ENCODE peak calls at places on chromosomes 6 and 20, in ten cellular contexts. S, M, T, U, Q, G, I, Z, N and V are unnamed samples.
A peak's percentile ranks its signal among the peaks of the same experiment; 100 is the strongest.

GRCh38 chr20:44730441-44730840 is 15.2 kb upstream of the KCNK15 start:
- DNase-seq in I (peak; percentile 89), Q (peak; percentile 80), S (no peak), T (no peak), Z (no peak), M (no peak), G (peak; percentile 91), U (no peak), N (no peak), V (peak; percentile 75)

GRCh38 chr6:133584903-133585302 is 304.0 kb upstream of the TCF21 start:
- DNase-seq in U (no peak), G (no peak), T (no peak), Z (no peak), N (no peak), S (no peak), I (no peak), M (no peak), Q (no peak), V (no peak)

GRCh38 chr20:54625497-54625896 is 150.1 kb downstream of the DOK5 start:
- DNase-seq in Z (no peak), I (no peak), U (no peak), M (no peak), T (no peak), S (no peak), G (no peak), Q (no peak), N (no peak), V (no peak)

GRCh38 chr6:148745926-148746325 is 904 bp upstream of the UST start:
- DNase-seq in S (no peak), I (no peak), Q (no peak), N (no peak), M (no peak), U (peak; percentile 2), G (no peak), T (no peak), Z (no peak), V (no peak)

GRCh38 chr6:108321253-108321740 is 26.4 kb downstream of the AFG1L start:
- DNase-seq in T (no peak), U (no peak), Z (no peak), I (no peak), N (no peak), G (no peak), Q (no peak), M (no peak), S (no peak), V (no peak)

GRCh38 chr6:9921366-9921765 is 493.5 kb downstream of the TFAP2A start:
- DNase-seq in G (no peak), S (no peak), Z (no peak), T (no peak), I (no peak), N (no peak), M (no peak), Q (no peak), U (no peak), V (no peak)

GRCh38 chr6:69122407-69122773 is 487.3 kb downstream of the ADGRB3 start:
- DNase-seq in T (no peak), Z (no peak), I (no peak), U (no peak), Q (no peak), N (no peak), S (no peak), G (no peak), M (no peak), V (no peak)

GRCh38 chr6:14428269-14428668 is 310.7 kb downstream of the CD83 start:
- DNase-seq in U (no peak), I (no peak), M (no peak), T (no peak), G (no peak), N (no peak), S (no peak), Q (no peak), Z (no peak), V (no peak)

GRCh38 chr20:57851025-57851682 is 141.3 kb upstream of the PMEPA1 start:
- DNase-seq in Q (no peak), G (no peak), M (no peak), Z (no peak), N (no peak), T (no peak), U (no peak), I (no peak), S (peak; percentile 48), V (no peak)

GRCh38 chr20:2086980-2087377 is 14.6 kb upstream of the STK35 start:
- DNase-seq in M (no peak), G (no peak), Q (no peak), Z (no peak), I (no peak), S (no peak), N (no peak), U (no peak), T (no peak), V (no peak)

GRCh38 chr20:2084703-2085102 is 16.9 kb upstream of the STK35 start:
- DNase-seq in T (no peak), I (peak; percentile 40), N (no peak), M (no peak), Z (no peak), S (no peak), G (no peak), U (no peak), Q (no peak), V (no peak)

GRCh38 chr20:2088904-2089303 is 12.7 kb upstream of the STK35 start:
- DNase-seq in S (no peak), G (no peak), I (no peak), U (no peak), T (no peak), Q (no peak), M (no peak), N (no peak), Z (no peak), V (no peak)

GRCh38 chr20:2089447-2089846 is 12.2 kb upstream of the STK35 start:
- DNase-seq in T (no peak), Z (no peak), N (no peak), G (no peak), I (no peak), Q (no peak), U (no peak), M (no peak), S (no peak), V (no peak)

DNA sequence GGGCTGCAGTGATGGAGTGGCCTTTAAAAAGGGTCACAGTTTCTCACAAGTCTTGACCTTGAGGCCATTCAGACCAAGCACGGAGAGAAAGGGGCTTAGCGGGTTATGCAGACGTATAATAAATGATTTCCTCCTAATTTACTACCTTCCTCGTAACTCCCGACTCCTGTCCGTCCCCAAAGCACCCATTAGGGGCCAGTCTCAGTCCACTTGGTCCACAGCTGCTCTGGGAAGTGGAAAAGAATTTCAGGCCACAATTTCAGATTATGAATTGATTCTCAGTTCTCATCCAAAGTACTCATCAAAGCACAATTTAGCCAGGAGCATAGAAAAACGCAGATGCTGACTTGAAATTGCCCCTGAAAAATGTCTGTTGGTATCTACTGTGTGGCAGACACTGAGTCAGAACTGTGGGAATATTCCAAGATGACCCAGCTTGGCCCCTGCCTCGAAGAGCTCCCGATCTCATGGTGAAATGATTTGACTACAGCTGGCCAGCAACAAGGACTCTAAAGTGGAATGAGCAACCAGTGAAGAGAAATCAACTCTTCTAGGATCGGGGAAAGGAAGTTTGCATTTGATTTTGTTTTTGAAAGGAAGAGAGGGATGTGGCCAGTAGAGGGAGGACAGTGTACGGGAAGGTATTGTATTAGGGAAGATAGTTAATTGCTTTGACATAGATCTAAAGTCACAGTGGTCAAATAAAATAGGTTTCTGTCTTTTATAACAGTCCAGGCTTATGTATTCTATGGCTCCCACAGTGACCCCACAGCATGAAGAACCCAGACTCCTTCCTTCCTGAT is 15.2 kb upstream of the STK35 start:
- DNase-seq in N (no peak), G (no peak), Q (no peak), S (no peak), U (no peak), M (no peak), T (no peak), I (peak; percentile 5), Z (no peak), V (no peak)
- TF ChIP-seq CTCF in N (no peak), G (peak; percentile 36), Q (no peak), S (no peak), U (peak; percentile 33), M (no peak), T (peak; percentile 35), I (peak; percentile 20), Z (no peak), V (no peak)

DNA sequence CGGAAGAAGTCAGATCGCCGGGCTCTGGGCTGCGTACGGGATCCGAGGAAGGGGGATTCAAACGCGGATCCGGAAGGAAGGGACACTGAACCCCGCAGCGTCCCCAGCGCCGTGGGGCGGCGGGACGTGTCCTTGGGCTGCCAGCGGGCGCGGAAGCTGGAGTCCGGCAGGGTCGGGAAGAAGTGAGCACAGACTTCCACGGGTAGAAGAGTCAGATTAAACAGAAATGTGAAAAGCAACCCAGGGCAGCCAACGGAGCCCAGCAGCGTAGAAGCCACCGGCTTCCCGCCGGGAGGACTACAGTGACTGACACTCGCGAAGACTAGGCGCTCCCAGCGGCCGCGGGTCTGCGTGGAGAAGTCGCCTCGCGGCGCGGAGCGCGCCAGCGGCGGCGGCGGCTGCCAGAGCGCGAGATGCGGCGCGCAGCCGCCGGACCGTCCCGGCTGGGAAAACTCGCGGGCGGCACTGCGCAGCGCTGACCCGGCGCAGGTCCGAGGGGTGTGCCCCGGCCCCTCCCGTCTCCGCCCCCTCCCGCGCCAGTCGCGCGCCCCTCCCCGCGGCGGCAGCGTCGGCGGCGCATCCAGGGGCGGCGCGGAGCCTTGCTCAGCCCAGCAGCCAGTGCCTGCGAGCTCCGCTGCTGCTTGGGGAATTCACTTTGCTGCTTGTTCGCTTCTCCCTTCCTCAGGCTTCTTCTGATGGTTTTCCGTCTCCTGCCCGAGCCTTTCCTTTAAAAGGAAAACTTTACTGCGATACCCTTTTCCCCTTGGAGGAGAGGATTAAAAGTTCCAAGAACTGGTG is at the start of gene SAMD5:
- DNase-seq in T (no peak), M (peak; percentile 81), G (peak; percentile 43), Z (no peak), S (peak; percentile 71), I (peak; percentile 68), U (peak; percentile 77), Q (peak; percentile 69), N (peak; percentile 79), V (peak; percentile 72)
- TF ChIP-seq CTCF in T (no peak), M (no peak), G (no peak), Z (no peak), S (no peak), I (no peak), U (no peak), Q (no peak), N (no peak), V (no peak)

GRCh38 chr6:33427585-33428218 is 7.8 kb downstream of the SYNGAP1 start:
- DNase-seq in Q (peak; percentile 38), U (peak; percentile 75), N (peak; percentile 82), I (no peak), G (no peak), S (peak; percentile 62), T (no peak), Z (no peak), M (peak; percentile 90), V (no peak)
- TF ChIP-seq CTCF in Q (no peak), U (no peak), N (no peak), I (peak; percentile 4), G (no peak), S (no peak), T (no peak), Z (peak; percentile 7), M (no peak), V (no peak)

GRCh38 chr6:87396595-87397392 is 11.0 kb upstream of the CFAP206 start:
- DNase-seq in U (no peak), S (no peak), Z (peak; percentile 38), I (no peak), Q (no peak), M (no peak), G (no peak), T (no peak), N (no peak), V (no peak)

GRCh38 chr6:87393026-87393622 is 14.6 kb upstream of the CFAP206 start:
- DNase-seq in U (peak; percentile 80), S (no peak), T (no peak), N (no peak), Q (peak; percentile 49), Z (peak; percentile 50), I (peak; percentile 82), M (no peak), G (peak; percentile 69), V (peak; percentile 73)

GRCh38 chr6:87391334-87391733 is 16.4 kb upstream of the CFAP206 start:
- DNase-seq in Z (no peak), M (no peak), T (no peak), S (no peak), N (no peak), Q (peak; percentile 36), U (peak; percentile 66), G (peak; percentile 32), I (peak; percentile 48), V (peak; percentile 14)
- TF ChIP-seq CTCF in Z (peak; percentile 45), M (peak; percentile 30), T (no peak), S (no peak), N (peak; percentile 27), Q (peak; percentile 26), U (peak; percentile 55), G (peak; percentile 35), I (peak; percentile 47), V (peak; percentile 48)